ENCODE peak calls at places on chromosomes 5 and 9, in four cellular contexts. V, G, O and C are unnamed samples.

GRCh38 chr9:83639266-83639665 is 16.3 kb downstream of the IDNK start:
- DNase-seq in O (no peak), V (no peak), G (no peak), C (no peak)

GRCh38 chr5:74641778-74642542 is 1.4 kb upstream of the ENC1 start:
- DNase-seq in O (peak; percentile 51), G (peak; percentile 75), V (peak; percentile 73), C (peak; percentile 33)

GRCh38 chr9:78187763-78188495 is 47.9 kb upstream of the CEP78 start:
- DNase-seq in G (peak; percentile 81), O (no peak), V (peak; percentile 42), C (no peak)

GRCh38 chr5:173968154-173968553 is 20.8 kb upstream of the C5orf47 start:
- DNase-seq in G (no peak), V (no peak), O (no peak), C (no peak)

GRCh38 chr9:13904746-13905145 is 409.2 kb downstream of the NFIB start:
- DNase-seq in O (no peak), G (no peak), V (no peak), C (no peak)

GRCh38 chr5:152701305-152701704 is 296.2 kb upstream of the NMUR2 start:
- DNase-seq in G (no peak), O (no peak), V (peak; percentile 4), C (no peak)

GRCh38 chr9:77956555-77956954 is 75.1 kb downstream of the GNAQ start:
- DNase-seq in V (no peak), G (no peak), O (no peak), C (no peak)

GRCh38 chr9:119071636-119072035 is 297.6 kb downstream of the BRINP1 start:
- DNase-seq in G (no peak), V (no peak), O (no peak), C (no peak)

GRCh38 chr9:108258640-108259039 is 597.1 kb downstream of the ACTL7B start:
- DNase-seq in V (no peak), O (no peak), G (peak; percentile 75), C (no peak)

GRCh38 chr9:21432640-21433425 is 7.4 kb upstream of the IFNA1 start:
- DNase-seq in G (no peak), V (no peak), O (no peak), C (no peak)

GRCh38 chr9:21428235-21428634 is 12.0 kb upstream of the IFNA1 start:
- DNase-seq in G (no peak), V (no peak), O (no peak), C (no peak)
- TF ChIP-seq POLR2A in G (no peak), V (no peak), O (no peak), C (no peak)

GRCh38 chr5:149406979-149407306 is 27.9 kb upstream of the IL17B start:
- DNase-seq in O (no peak), G (no peak), V (no peak), C (no peak)
- TF ChIP-seq POLR2A in O (no peak), G (no peak), V (no peak), C (no peak)

DNA sequence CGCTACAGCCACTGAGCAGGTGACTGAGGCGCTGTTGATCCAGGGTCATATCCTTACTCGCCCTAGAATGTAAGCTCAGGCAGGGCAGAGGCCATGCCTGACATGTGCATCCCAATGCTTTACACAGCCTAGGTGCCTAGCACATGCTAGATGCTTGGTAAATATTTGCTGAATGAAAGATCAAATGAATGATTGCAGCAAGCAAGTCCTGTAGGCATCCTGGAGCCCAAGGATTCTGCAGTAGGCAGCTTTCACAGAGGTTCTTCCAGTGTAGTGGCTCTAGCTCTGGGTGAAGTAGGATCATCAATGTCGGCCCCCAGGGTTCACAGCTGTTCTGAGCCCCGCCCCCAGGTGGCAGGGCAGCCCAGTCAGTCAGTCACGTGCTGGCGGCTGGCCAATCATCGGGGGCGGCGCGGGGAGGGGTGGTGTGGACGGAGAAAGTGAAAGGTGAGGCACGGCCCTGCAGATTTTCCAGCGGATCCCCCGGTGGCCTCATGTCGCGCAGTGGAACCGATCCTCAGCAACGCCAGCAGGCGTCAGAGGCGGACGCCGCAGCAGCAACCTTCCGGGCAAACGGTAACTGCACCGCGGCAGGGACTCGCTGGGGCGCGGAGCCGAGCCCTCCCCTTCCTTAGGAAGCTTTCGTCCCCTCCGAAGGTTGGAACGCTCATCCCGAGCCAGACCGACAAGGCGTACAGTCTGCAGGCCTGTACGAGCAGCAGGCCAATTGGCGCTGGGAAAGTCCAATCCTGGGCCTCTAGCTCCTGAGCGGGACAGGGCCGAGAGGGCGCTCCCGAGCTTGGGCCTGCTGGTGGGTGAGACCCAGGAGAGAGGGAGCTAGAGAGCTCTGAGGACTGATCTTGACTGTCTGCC is at the start of gene GALT:
- DNase-seq in G (peak; percentile 96), O (peak; percentile 96), V (peak; percentile 95), C (peak; percentile 95)
- TF ChIP-seq POLR2A in G (no peak), O (no peak), V (peak; percentile 75), C (peak; percentile 69)

GRCh38 chr5:132103380-132103951 is 29.9 kb downstream of the CSF2 start:
- DNase-seq in G (peak; percentile 74), V (peak; percentile 84), O (peak; percentile 46), C (peak; percentile 56)
- TF ChIP-seq POLR2A in G (no peak), V (no peak), O (no peak), C (no peak)